ENCODE peak calls at places on chromosomes 3 and 15, in five cellular contexts. B, Q, U, F and A are unnamed samples.

GRCh38 chr15:49460411-49460941 is 37.4 kb downstream of the FGF7 start:
- DNase-seq in B (no peak), Q (no peak), U (no peak), F (no peak), A (no peak)

GRCh38 chr15:88909956-88910831 is 3.0 kb downstream of the MFGE8 start:
- DNase-seq in B (no peak), Q (no peak), U (no peak), F (no peak), A (no peak)

GRCh38 chr3:122621112-122621511 is 43.7 kb downstream of the PARP15 start:
- DNase-seq in B (no peak), Q (no peak), U (peak; percentile 66), F (no peak), A (no peak)

GRCh38 chr15:29470794-29471193 is 201.2 kb upstream of the NSMCE3 start:
- DNase-seq in B (no peak), Q (no peak), U (no peak), F (no peak), A (no peak)

GRCh38 chr3:37458162-37458895 is 283.9 kb upstream of the LRRFIP2 start:
- DNase-seq in B (no peak), Q (no peak), U (no peak), F (no peak), A (no peak)

GRCh38 chr3:89613241-89613640 is 505.8 kb downstream of the EPHA3 start:
- DNase-seq in B (no peak), Q (no peak), U (no peak), F (no peak), A (peak; percentile 17)

GRCh38 chr3:186589856-186590579 is 19.5 kb downstream of the DNAJB11 start:
- DNase-seq in B (peak; percentile 69), Q (no peak), U (no peak), F (no peak), A (no peak)

GRCh38 chr3:83559082-83559481 is 1399.7 kb upstream of the CADM2 start:
- DNase-seq in B (no peak), Q (no peak), U (no peak), F (no peak), A (no peak)

GRCh38 chr3:50365080-50365841 is 5.9 kb upstream of the TMEM115 start:
- DNase-seq in B (no peak), Q (peak; percentile 93), U (no peak), F (peak; percentile 93), A (peak; percentile 97)

GRCh38 chr3:5192568-5193319 is 5.2 kb downstream of the EDEM1 start:
- DNase-seq in B (no peak), Q (no peak), U (no peak), F (no peak), A (no peak)

GRCh38 chr3:69542265-69543079 is 156.6 kb upstream of the FRMD4B start:
- DNase-seq in B (no peak), Q (peak; percentile 77), U (no peak), F (no peak), A (peak; percentile 78)

GRCh38 chr15:57405133-57405532 is 28.8 kb downstream of the CGNL1 start:
- DNase-seq in B (no peak), Q (no peak), U (no peak), F (no peak), A (peak; percentile 44)

GRCh38 chr3:69012836-69013255 is 638 bp downstream of the EOGT start:
- DNase-seq in B (peak; percentile 22), Q (peak; percentile 54), U (no peak), F (peak; percentile 55), A (peak; percentile 66)

GRCh38 chr3:184773341-184774186 is 38.4 kb upstream of the VPS8 start:
- DNase-seq in B (no peak), Q (no peak), U (no peak), F (no peak), A (peak; percentile 52)

GRCh38 chr15:73386238-73386637 is 17.5 kb upstream of the HCN4 start:
- DNase-seq in B (no peak), Q (no peak), U (no peak), F (no peak), A (no peak)

GRCh38 chr15:25960273-25960672 is 97.1 kb upstream of the ATP10A start:
- DNase-seq in B (no peak), Q (no peak), U (no peak), F (no peak), A (no peak)

GRCh38 chr3:2218375-2218774 is 119.7 kb downstream of the CNTN4 start:
- DNase-seq in B (no peak), Q (no peak), U (no peak), F (no peak), A (no peak)

GRCh38 chr3:8573342-8573926 is 71.2 kb downstream of the SSUH2 start:
- DNase-seq in B (no peak), Q (no peak), U (no peak), F (no peak), A (no peak)

GRCh38 chr15:88882745-88883144 is 12.6 kb downstream of the HAPLN3 start:
- DNase-seq in B (no peak), Q (no peak), U (no peak), F (no peak), A (no peak)

GRCh38 chr3:9810846-9811245 is 784 bp downstream of the TTLL3 start:
- DNase-seq in B (no peak), Q (no peak), U (no peak), F (no peak), A (no peak)

GRCh38 chr3:133256787-133257483 is 142.9 kb upstream of the BFSP2 start:
- DNase-seq in B (no peak), Q (no peak), U (peak; percentile 5), F (no peak), A (no peak)

GRCh38 chr3:24963762-24964625 is 464.1 kb upstream of the RARB start:
- DNase-seq in B (peak; percentile 15), Q (no peak), U (no peak), F (no peak), A (peak; percentile 74)

GRCh38 chr3:157388976-157389375 is 47.7 kb upstream of the PTX3 start:
- DNase-seq in B (no peak), Q (no peak), U (no peak), F (no peak), A (no peak)

GRCh38 chr3:12869025-12869695 is 27.8 kb upstream of the RPL32 start:
- DNase-seq in B (no peak), Q (peak; percentile 92), U (no peak), F (peak; percentile 89), A (peak; percentile 82)

GRCh38 chr3:163490119-163490518 is 1588.2 kb downstream of the SI start:
- DNase-seq in B (peak; percentile 57), Q (peak; percentile 72), U (no peak), F (peak; percentile 9), A (peak; percentile 76)

GRCh38 chr3:153284282-153284938 is 122.4 kb downstream of the RAP2B start:
- DNase-seq in B (peak; percentile 10), Q (no peak), U (peak; percentile 12), F (peak; percentile 35), A (no peak)

GRCh38 chr3:111712294-111713180 is 117.4 kb upstream of the ZBED2 start:
- DNase-seq in B (no peak), Q (no peak), U (no peak), F (no peak), A (no peak)

GRCh38 chr3:185411133-185411532 is 48.2 kb downstream of the MAP3K13 start:
- DNase-seq in B (no peak), Q (no peak), U (no peak), F (no peak), A (no peak)

GRCh38 chr15:38299216-38299615 is 46.6 kb downstream of the SPRED1 start:
- DNase-seq in B (no peak), Q (no peak), U (no peak), F (no peak), A (no peak)

GRCh38 chr15:68176601-68177000 is 28.5 kb downstream of the CALML4 start:
- DNase-seq in B (no peak), Q (no peak), U (no peak), F (no peak), A (no peak)

GRCh38 chr15:39365161-39365560 is 215.7 kb upstream of the THBS1 start:
- DNase-seq in B (no peak), Q (no peak), U (no peak), F (no peak), A (no peak)

GRCh38 chr3:179653106-179653776 is 401 bp downstream of the USP13 start:
- DNase-seq in B (peak; percentile 45), Q (peak; percentile 82), U (no peak), F (peak; percentile 45), A (peak; percentile 79)

GRCh38 chr3:4996223-4996765 is 17.1 kb downstream of the BHLHE40 start:
- DNase-seq in B (no peak), Q (peak; percentile 38), U (no peak), F (no peak), A (no peak)

GRCh38 chr3:11559816-11560633 is 83.7 kb downstream of the VGLL4 start:
- DNase-seq in B (no peak), Q (no peak), U (no peak), F (no peak), A (no peak)
- H3K27ac ChIP-seq in B (no peak overlapping the region), Q (no peak overlapping the region), U (no peak overlapping the region), F (no peak overlapping the region), A (peak overlapping the region; percentile 19)

GRCh38 chr3:41237907-41238306 is 38.6 kb downstream of the CTNNB1 start:
- DNase-seq in B (no peak), Q (no peak), U (no peak), F (no peak), A (no peak)
- TF ChIP-seq CREB1 in B (no peak), Q (no peak), U (no peak), F (no peak), A (no peak)

GRCh38 chr15:62164500-62165028 is 521 bp downstream of the C2CD4B start:
- DNase-seq in B (no peak), Q (peak; percentile 76), U (no peak), F (no peak), A (peak; percentile 72)
- H2AFZ ChIP-seq in B (no peak overlapping the region), Q (peak overlapping the region; percentile 63), U (no peak overlapping the region), F (no peak overlapping the region), A (peak overlapping the region; percentile 93)

DNA sequence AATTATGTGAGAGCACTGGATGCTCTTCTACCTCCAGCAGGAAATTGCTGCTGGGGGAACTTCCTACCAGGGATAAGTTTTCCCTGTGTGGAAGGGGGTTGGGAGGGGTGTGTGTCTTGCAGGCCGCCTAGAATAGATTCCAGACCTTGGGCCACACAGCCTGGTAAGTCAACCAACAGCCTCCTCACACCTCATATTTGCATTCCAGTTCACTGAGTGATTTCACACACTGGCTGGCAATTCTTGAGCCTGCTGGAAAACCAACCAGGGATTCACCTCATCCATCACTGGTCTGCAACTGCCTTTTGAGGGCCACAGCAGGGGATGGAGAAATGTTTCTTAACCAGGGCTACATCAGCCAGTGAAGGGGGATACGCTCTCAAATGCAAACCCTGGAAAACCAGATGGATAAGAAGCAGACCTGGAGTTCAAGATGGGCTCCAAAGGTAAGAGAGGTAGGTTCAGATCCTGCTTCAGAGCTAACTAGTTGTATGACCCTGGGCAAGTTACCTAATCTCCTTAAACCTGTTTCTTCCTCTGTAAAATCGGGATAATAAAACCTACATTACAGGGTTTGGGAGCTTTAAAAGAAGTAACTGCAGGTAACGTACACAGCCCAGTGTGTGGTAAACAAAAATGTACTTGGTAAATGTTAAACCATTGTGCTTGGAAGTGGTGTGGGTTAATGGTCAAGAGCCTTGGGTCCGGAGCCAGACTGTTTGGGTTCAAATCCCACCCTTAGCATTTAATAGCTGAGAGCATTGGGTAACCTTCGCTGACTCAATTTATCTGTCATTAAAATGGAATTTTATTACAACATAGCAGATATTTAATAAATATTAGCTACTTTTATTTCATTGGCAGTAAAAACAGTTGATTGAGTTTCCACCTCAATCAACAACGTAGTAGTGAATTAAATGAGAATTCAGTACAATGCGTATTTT is 1.8 kb downstream of the FSTL1 start:
- DNase-seq in B (no peak), Q (no peak), U (no peak), F (no peak), A (peak; percentile 52)
- H3K27ac ChIP-seq in B (no peak overlapping the region), Q (peak overlapping the region; percentile 0), U (no peak overlapping the region), F (no peak overlapping the region), A (no peak overlapping the region)